ENCODE peak calls at places on chromosome 11, in seven cellular contexts. One of them, this sample, is unnamed.

GRCh38 chr11:94766656-94767291 is 1.4 kb upstream of the AMOTL1 start:
- DNase-seq in activated CD4-positive, alpha-beta T cell treated with anti-CD3 and anti-CD28 coated beads for 24 hours: no peak
- DNase-seq in stimulated activated CD4-positive, alpha-beta T cell treated with anti-CD3 and anti-CD28 coated beads, Interleukin-15, amount 100 ng/mL, for 24 hours: no peak
- DNase-seq in astrocyte of the spinal cord: no peak
- DNase-seq in keratinocyte: no peak
- DNase-seq in iPS-NIHi11: no peak
- DNase-seq in GM06990: no peak
- DNase-seq in this sample: peak

GRCh38 chr11:76918941-76919386 is 58.2 kb downstream of the ACER3 start:
- DNase-seq in stimulated activated CD4-positive, alpha-beta T cell treated with anti-CD3 and anti-CD28 coated beads, Interleukin-15, amount 100 ng/mL, for 24 hours: peak
- DNase-seq in astrocyte of the spinal cord: peak
- DNase-seq in iPS-NIHi11: peak
- DNase-seq in keratinocyte: no peak
- DNase-seq in activated CD4-positive, alpha-beta T cell treated with anti-CD3 and anti-CD28 coated beads for 24 hours: no peak
- DNase-seq in GM06990: peak
- DNase-seq in this sample: no peak

GRCh38 chr11:6498121-6498520 is 1.0 kb downstream of the DNHD1 start:
- DNase-seq in GM06990: no peak
- DNase-seq in astrocyte of the spinal cord: peak
- DNase-seq in iPS-NIHi11: no peak
- DNase-seq in keratinocyte: no peak
- DNase-seq in stimulated activated CD4-positive, alpha-beta T cell treated with anti-CD3 and anti-CD28 coated beads, Interleukin-15, amount 100 ng/mL, for 24 hours: no peak
- DNase-seq in activated CD4-positive, alpha-beta T cell treated with anti-CD3 and anti-CD28 coated beads for 24 hours: no peak
- DNase-seq in this sample: no peak

GRCh38 chr11:123239371-123240150 is 44.5 kb upstream of the CLMP start:
- DNase-seq in stimulated activated CD4-positive, alpha-beta T cell treated with anti-CD3 and anti-CD28 coated beads, Interleukin-15, amount 100 ng/mL, for 24 hours: no peak
- DNase-seq in activated CD4-positive, alpha-beta T cell treated with anti-CD3 and anti-CD28 coated beads for 24 hours: no peak
- DNase-seq in iPS-NIHi11: no peak
- DNase-seq in GM06990: no peak
- DNase-seq in astrocyte of the spinal cord: peak
- DNase-seq in keratinocyte: no peak
- DNase-seq in this sample: no peak

GRCh38 chr11:100340416-100341323 is 346.4 kb upstream of the ARHGAP42 start:
- DNase-seq in activated CD4-positive, alpha-beta T cell treated with anti-CD3 and anti-CD28 coated beads for 24 hours: no peak
- DNase-seq in GM06990: no peak
- DNase-seq in keratinocyte: no peak
- DNase-seq in stimulated activated CD4-positive, alpha-beta T cell treated with anti-CD3 and anti-CD28 coated beads, Interleukin-15, amount 100 ng/mL, for 24 hours: no peak
- DNase-seq in astrocyte of the spinal cord: no peak
- DNase-seq in iPS-NIHi11: peak
- DNase-seq in this sample: no peak

GRCh38 chr11:113329725-113330124 is 15.3 kb downstream of the TTC12 start:
- DNase-seq in iPS-NIHi11: no peak
- DNase-seq in GM06990: peak
- DNase-seq in activated CD4-positive, alpha-beta T cell treated with anti-CD3 and anti-CD28 coated beads for 24 hours: no peak
- DNase-seq in stimulated activated CD4-positive, alpha-beta T cell treated with anti-CD3 and anti-CD28 coated beads, Interleukin-15, amount 100 ng/mL, for 24 hours: no peak
- DNase-seq in astrocyte of the spinal cord: no peak
- DNase-seq in keratinocyte: no peak
- DNase-seq in this sample: no peak

GRCh38 chr11:120137611-120138521 is at the start of gene TRIM29:
- DNase-seq in astrocyte of the spinal cord: no peak
- DNase-seq in activated CD4-positive, alpha-beta T cell treated with anti-CD3 and anti-CD28 coated beads for 24 hours: no peak
- DNase-seq in keratinocyte: no peak
- DNase-seq in iPS-NIHi11: peak
- DNase-seq in GM06990: no peak
- DNase-seq in stimulated activated CD4-positive, alpha-beta T cell treated with anti-CD3 and anti-CD28 coated beads, Interleukin-15, amount 100 ng/mL, for 24 hours: no peak
- DNase-seq in this sample: peak

GRCh38 chr11:102882389-102883024 is 7.7 kb upstream of the MMP12 start:
- DNase-seq in iPS-NIHi11: no peak
- DNase-seq in stimulated activated CD4-positive, alpha-beta T cell treated with anti-CD3 and anti-CD28 coated beads, Interleukin-15, amount 100 ng/mL, for 24 hours: no peak
- DNase-seq in astrocyte of the spinal cord: peak
- DNase-seq in activated CD4-positive, alpha-beta T cell treated with anti-CD3 and anti-CD28 coated beads for 24 hours: no peak
- DNase-seq in GM06990: peak
- DNase-seq in keratinocyte: no peak
- DNase-seq in this sample: no peak

GRCh38 chr11:116108161-116108560 is 603.9 kb upstream of the CADM1 start:
- DNase-seq in astrocyte of the spinal cord: no peak
- DNase-seq in iPS-NIHi11: no peak
- DNase-seq in keratinocyte: no peak
- DNase-seq in activated CD4-positive, alpha-beta T cell treated with anti-CD3 and anti-CD28 coated beads for 24 hours: no peak
- DNase-seq in GM06990: no peak
- DNase-seq in stimulated activated CD4-positive, alpha-beta T cell treated with anti-CD3 and anti-CD28 coated beads, Interleukin-15, amount 100 ng/mL, for 24 hours: no peak
- DNase-seq in this sample: no peak

GRCh38 chr11:57410287-57410686 is 16.6 kb downstream of the SLC43A3 start:
- DNase-seq in GM06990: no peak
- DNase-seq in iPS-NIHi11: no peak
- DNase-seq in stimulated activated CD4-positive, alpha-beta T cell treated with anti-CD3 and anti-CD28 coated beads, Interleukin-15, amount 100 ng/mL, for 24 hours: no peak
- DNase-seq in keratinocyte: no peak
- DNase-seq in activated CD4-positive, alpha-beta T cell treated with anti-CD3 and anti-CD28 coated beads for 24 hours: no peak
- DNase-seq in astrocyte of the spinal cord: peak
- DNase-seq in this sample: no peak

GRCh38 chr11:11089805-11090204 is 232.0 kb upstream of the ZBED5 start:
- DNase-seq in GM06990: no peak
- DNase-seq in activated CD4-positive, alpha-beta T cell treated with anti-CD3 and anti-CD28 coated beads for 24 hours: no peak
- DNase-seq in iPS-NIHi11: no peak
- DNase-seq in astrocyte of the spinal cord: no peak
- DNase-seq in keratinocyte: no peak
- DNase-seq in stimulated activated CD4-positive, alpha-beta T cell treated with anti-CD3 and anti-CD28 coated beads, Interleukin-15, amount 100 ng/mL, for 24 hours: no peak
- DNase-seq in this sample: no peak

This sample was measured in ELF-1.